ENCODE peak calls at places on chromosomes 1 and 21, in four cellular contexts. D is H1, N is GM12878, E is HepG2. X is an unnamed sample.

GRCh38 chr1:17370618-17371017 is 1.4 kb upstream of the PADI6 start:
- DNase-seq in D (no peak), N (no peak), E (peak; percentile 25), X (peak; percentile 46)

GRCh38 chr21:45839274-45839673 is 142.3 kb upstream of the COL6A1 start:
- DNase-seq in D (no peak), N (no peak), E (no peak), X (no peak)

GRCh38 chr1:243253927-243254232 is 1.2 kb downstream of the CEP170 start:
- DNase-seq in D (no peak), N (no peak), E (peak; percentile 12), X (peak; percentile 40)

GRCh38 chr1:35935436-35935835 is 4.5 kb downstream of the AGO3 start:
- DNase-seq in D (no peak), N (no peak), E (peak; percentile 6), X (peak; percentile 35)

GRCh38 chr1:39981957-39982356 is 27.0 kb downstream of the MFSD2A start:
- DNase-seq in D (peak; percentile 34), N (no peak), E (no peak), X (peak; percentile 36)

GRCh38 chr1:46380004-46380403 is 14.1 kb upstream of the FAAH start:
- DNase-seq in D (no peak), N (no peak), E (no peak), X (no peak)

GRCh38 chr21:31299291-31300147 is 44.5 kb downstream of the TIAM1 start:
- DNase-seq in D (no peak), N (peak; percentile 51), E (peak; percentile 5), X (no peak)

GRCh38 chr1:53366901-53367502 is 39.1 kb upstream of the LRP8 start:
- DNase-seq in D (no peak), N (no peak), E (no peak), X (no peak)

GRCh38 chr1:3717715-3718601 is 34.3 kb upstream of the CCDC27 start:
- DNase-seq in D (no peak), N (no peak), E (peak; percentile 33), X (peak; percentile 99)

GRCh38 chr1:240284656-240285427 is 193.2 kb downstream of the FMN2 start:
- DNase-seq in D (no peak), N (no peak), E (no peak), X (no peak)

GRCh38 chr1:214831956-214832355 is 229.0 kb downstream of the CENPF start:
- DNase-seq in D (no peak), N (no peak), E (no peak), X (no peak)

GRCh38 chr21:38140192-38140905 is 116.4 kb upstream of the KCNJ15 start:
- DNase-seq in D (no peak), N (no peak), E (no peak), X (no peak)

GRCh38 chr1:246836169-246836568 is 95.6 kb downstream of the AHCTF1 start:
- DNase-seq in D (no peak), N (no peak), E (no peak), X (no peak)

GRCh38 chr1:171219751-171220385 is 28.4 kb upstream of the FMO1 start:
- DNase-seq in D (peak; percentile 62), N (no peak), E (no peak), X (no peak)

GRCh38 chr1:165875171-165875570 is 47.8 kb downstream of the UCK2 start:
- DNase-seq in D (no peak), N (peak; percentile 46), E (no peak), X (no peak)

GRCh38 chr1:39573736-39574624 is 2.6 kb downstream of the PABPC4 start:
- DNase-seq in D (no peak), N (no peak), E (no peak), X (peak; percentile 48)

GRCh38 chr1:111516008-111516535 is 12.6 kb upstream of the ADORA3 start:
- DNase-seq in D (peak; percentile 17), N (no peak), E (no peak), X (peak; percentile 56)

GRCh38 chr1:81551942-81552341 is 248.8 kb upstream of the ADGRL2 start:
- DNase-seq in D (no peak), N (no peak), E (no peak), X (no peak)

GRCh38 chr1:2636733-2637132 is 3.9 kb upstream of the MMEL1 start:
- DNase-seq in D (no peak), N (no peak), E (no peak), X (no peak)

GRCh38 chr1:12501661-12502060 is 116.3 kb downstream of the DHRS3 start:
- DNase-seq in D (no peak), N (no peak), E (no peak), X (no peak)

GRCh38 chr1:59397459-59397858 is 100.6 kb downstream of the FGGY start:
- DNase-seq in D (no peak), N (no peak), E (no peak), X (no peak)

GRCh38 chr1:11364170-11364569 is 91.2 kb downstream of the UBIAD1 start:
- DNase-seq in D (no peak), N (no peak), E (no peak), X (peak; percentile 65)

DNA sequence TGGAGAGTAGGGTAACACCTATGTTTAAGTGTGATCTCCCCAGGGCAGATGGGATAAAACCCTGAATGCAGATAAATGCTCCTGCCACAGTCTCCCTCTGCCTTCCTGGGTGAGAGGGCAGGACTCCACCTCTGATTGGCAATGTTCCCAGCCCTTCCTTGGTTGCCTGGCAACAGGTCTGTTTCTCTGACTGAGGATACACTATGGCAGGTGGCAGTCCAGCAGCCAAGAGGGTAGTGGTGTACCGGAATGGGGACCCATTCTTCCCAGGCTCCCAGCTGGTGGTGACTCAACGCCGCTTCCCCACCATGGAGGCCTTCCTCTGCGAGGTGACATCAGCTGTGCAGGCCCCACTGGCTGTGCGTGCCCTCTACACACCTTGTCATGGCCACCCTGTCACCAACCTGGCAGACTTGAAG is at the start of gene DCDC2B:
- DNase-seq in D (no peak), N (no peak), E (peak; percentile 24), X (peak; percentile 57)
- TF ChIP-seq CBX5 in D (no peak), N (no peak), E (no peak), X (no peak)

GRCh38 chr1:79082233-79082632 is 75.7 kb upstream of the ADGRL4 start:
- DNase-seq in D (no peak), N (no peak), E (no peak), X (no peak)

GRCh38 chr1:79074975-79075374 is 68.4 kb upstream of the ADGRL4 start:
- DNase-seq in D (no peak), N (no peak), E (no peak), X (no peak)

GRCh38 chr1:79079770-79080169 is 73.2 kb upstream of the ADGRL4 start:
- DNase-seq in D (peak; percentile 13), N (no peak), E (no peak), X (no peak)
- TF ChIP-seq CBX5 in D (no peak), N (no peak), E (no peak), X (no peak)

GRCh38 chr1:68270993-68271392 is 38.7 kb upstream of the WLS start:
- DNase-seq in D (no peak), N (no peak), E (no peak), X (no peak)
- TF ChIP-seq CBX5 in D (no peak), N (no peak), E (no peak), X (no peak)

GRCh38 chr1:87794788-87795614 is 466.3 kb downstream of the LMO4 start:
- DNase-seq in D (no peak), N (no peak), E (peak; percentile 86), X (no peak)
- TF ChIP-seq CBX5 in D (no peak), N (no peak), E (no peak), X (no peak)